ENCODE peak calls at places on chromosomes 2 and 18, in seven cellular contexts. N is CD4-positive, CD25-positive, alpha-beta regulatory T cell; W is uterus; T is GM23338; F is neuronal stem cell; K is Peyer's patch; C is pancreas. S is an unnamed sample.

GRCh38 chr18:23884712-23885375 is 129.7 kb upstream of the TTC39C start:
- DNase-seq in N (no peak), W (peak; percentile 68), T (peak; percentile 45), F (no peak), K (no peak), C (peak; percentile 63), S (peak; percentile 34)

GRCh38 chr2:70469961-70470360 is 83.7 kb downstream of the TGFA start:
- DNase-seq in N (no peak), W (no peak), T (no peak), F (no peak), K (no peak), C (no peak), S (no peak)

GRCh38 chr2:217802876-217803638 is 199.7 kb downstream of the TNS1 start:
- DNase-seq in N (no peak), W (peak; percentile 18), T (no peak), F (no peak), K (no peak), C (no peak), S (no peak)

GRCh38 chr2:150327546-150328495 is 159.6 kb downstream of the RND3 start:
- DNase-seq in N (no peak), W (no peak), T (peak; percentile 21), F (peak; percentile 89), K (no peak), C (no peak), S (no peak)

GRCh38 chr2:120028795-120029194 is 15.9 kb downstream of the EPB41L5 start:
- DNase-seq in N (no peak), W (no peak), T (no peak), F (no peak), K (no peak), C (no peak), S (no peak)

GRCh38 chr2:2826209-2826551 is 495.1 kb upstream of the MYT1L start:
- DNase-seq in N (no peak), W (no peak), T (no peak), F (no peak), K (no peak), C (no peak), S (no peak)

GRCh38 chr18:70423988-70424387 is 135.1 kb downstream of the SOCS6 start:
- DNase-seq in N (no peak), W (no peak), T (no peak), F (no peak), K (no peak), C (no peak), S (no peak)

GRCh38 chr2:239290618-239291504 is 110.0 kb downstream of the HDAC4 start:
- DNase-seq in N (no peak), W (peak; percentile 14), T (peak; percentile 36), F (peak; percentile 40), K (no peak), C (no peak), S (no peak)

GRCh38 chr2:134774786-134775641 is 56.2 kb upstream of the TMEM163 start:
- DNase-seq in N (no peak), W (no peak), T (no peak), F (peak; percentile 62), K (no peak), C (no peak), S (no peak)

GRCh38 chr2:38601463-38602135 is 1.1 kb downstream of the HNRNPLL start:
- DNase-seq in N (peak; percentile 44), W (no peak), T (peak; percentile 56), F (peak; percentile 37), K (no peak), C (no peak), S (no peak)

GRCh38 chr2:191376981-191377629 is 131.9 kb downstream of the MYO1B start:
- DNase-seq in N (no peak), W (peak; percentile 73), T (peak; percentile 14), F (no peak), K (peak; percentile 23), C (peak; percentile 65), S (peak; percentile 42)

GRCh38 chr2:186339716-186340115 is 146.3 kb upstream of the ZC3H15 start:
- DNase-seq in N (no peak), W (no peak), T (no peak), F (no peak), K (no peak), C (no peak), S (no peak)

GRCh38 chr2:25964891-25965290 is 17.4 kb downstream of the KIF3C start:
- DNase-seq in N (no peak), W (no peak), T (no peak), F (no peak), K (no peak), C (no peak), S (no peak)

GRCh38 chr18:27778441-27778840 is 398.5 kb downstream of the CDH2 start:
- DNase-seq in N (no peak), W (no peak), T (peak; percentile 52), F (no peak), K (no peak), C (no peak), S (no peak)

GRCh38 chr18:59268722-59269562 is 4.3 kb downstream of the RAX start:
- DNase-seq in N (peak; percentile 70), W (no peak), T (peak; percentile 87), F (no peak), K (no peak), C (no peak), S (peak; percentile 30)

GRCh38 chr2:216235462-216235861 is 126.3 kb downstream of the XRCC5 start:
- DNase-seq in N (no peak), W (no peak), T (no peak), F (no peak), K (no peak), C (no peak), S (peak; percentile 84)

GRCh38 chr2:535222-535621 is 142.0 kb downstream of the TMEM18 start:
- DNase-seq in N (no peak), W (no peak), T (no peak), F (no peak), K (no peak), C (no peak), S (no peak)

GRCh38 chr2:219567131-219567530 is 4.2 kb downstream of the OBSL1 start:
- DNase-seq in N (no peak), W (no peak), T (no peak), F (no peak), K (no peak), C (no peak), S (no peak)

GRCh38 chr2:167177196-167177595 is 288.9 kb downstream of the XIRP2 start:
- DNase-seq in N (no peak), W (no peak), T (no peak), F (no peak), K (no peak), C (no peak), S (no peak)

GRCh38 chr2:20227894-20228505 is 3.1 kb upstream of the SDC1 start:
- DNase-seq in N (no peak), W (no peak), T (no peak), F (no peak), K (no peak), C (no peak), S (no peak)

DNA sequence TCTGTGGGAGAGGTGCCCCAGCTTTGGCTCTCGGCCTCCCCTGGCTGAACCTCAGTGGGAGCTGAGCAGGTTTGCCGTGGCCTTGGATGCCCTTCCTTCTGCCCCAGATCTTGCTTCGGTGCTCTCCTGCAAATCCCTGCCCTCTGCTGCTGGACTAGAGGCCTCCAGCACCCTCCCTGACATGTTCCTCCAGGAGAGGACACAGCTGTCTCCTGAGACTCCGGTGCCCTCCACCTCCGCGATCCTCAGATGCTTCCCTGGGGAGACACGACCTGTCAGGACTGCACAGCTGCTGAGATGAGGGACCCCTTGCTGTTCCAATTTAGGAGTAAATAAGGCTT is 7.3 kb upstream of the NT5DC4 start:
- DNase-seq in N (no peak), W (no peak), T (no peak), F (no peak), K (no peak), C (no peak), S (no peak)
- H3K27ac ChIP-seq in N (no peak overlapping the region), W (no peak overlapping the region), T (no peak overlapping the region), F (no peak overlapping the region), K (no peak overlapping the region), C (no peak overlapping the region), S (no peak overlapping the region)

GRCh38 chr2:56202722-56203121 is 18.9 kb downstream of the CCDC85A start:
- DNase-seq in N (no peak), W (no peak), T (no peak), F (no peak), K (no peak), C (no peak), S (no peak)

GRCh38 chr2:56199492-56199891 is 15.7 kb downstream of the CCDC85A start:
- DNase-seq in N (no peak), W (no peak), T (no peak), F (no peak), K (no peak), C (no peak), S (no peak)

GRCh38 chr2:56195563-56195962 is 11.8 kb downstream of the CCDC85A start:
- DNase-seq in N (no peak), W (no peak), T (no peak), F (no peak), K (no peak), C (no peak), S (no peak)

GRCh38 chr2:56198936-56199335 is 15.1 kb downstream of the CCDC85A start:
- DNase-seq in N (no peak), W (no peak), T (no peak), F (no peak), K (no peak), C (no peak), S (no peak)

GRCh38 chr2:56197816-56198215 is 14.0 kb downstream of the CCDC85A start:
- DNase-seq in N (no peak), W (no peak), T (no peak), F (no peak), K (no peak), C (no peak), S (no peak)
- H3K4me3 ChIP-seq in N (no peak overlapping the region), W (no peak overlapping the region), T (no peak overlapping the region), F (no peak overlapping the region), K (no peak overlapping the region), C (no peak overlapping the region), S (no peak overlapping the region)

GRCh38 chr18:48896326-48896874 is 54.4 kb downstream of the SMAD7 start:
- DNase-seq in N (no peak), W (no peak), T (no peak), F (no peak), K (no peak), C (no peak), S (no peak)
- H3K27ac ChIP-seq in N (no peak overlapping the region), W (no peak overlapping the region), T (no peak overlapping the region), F (no peak overlapping the region), K (no peak overlapping the region), C (no peak overlapping the region), S (no peak overlapping the region)

GRCh38 chr2:132415256-132416079 is 1.1 kb upstream of the GPR39 start:
- DNase-seq in N (no peak), W (no peak), T (peak; percentile 52), F (no peak), K (no peak), C (no peak), S (no peak)
- H3K4me3 ChIP-seq in N (no peak overlapping the region), W (peak overlapping the region; percentile 45), T (peak overlapping the region; percentile 70), F (peak overlapping the region; percentile 82), K (peak overlapping the region; percentile 31), C (peak overlapping the region; percentile 36), S (peak overlapping the region; percentile 45)